ENCODE peak calls at places on chromosomes 2 and 18, in five cellular contexts. K is A549, U is right lobe of liver, J is uterus, M is sigmoid colon. F is an unnamed sample. For H3K4me1, the result is how much of the 10 kb centered on the place peaks cover.

GRCh38 chr2:159895258-159896209 is 97.5 kb upstream of the CD302 start:
- DNase-seq in U (no peak), J (no peak), K (no peak), M (no peak), F (no peak)

GRCh38 chr2:59249441-59250330 is 1008.6 kb upstream of the FANCL start:
- DNase-seq in K (no peak), U (no peak), M (no peak), J (no peak), F (no peak)

GRCh38 chr2:32865399-32866068 is 81.2 kb upstream of the LTBP1 start:
- DNase-seq in J (no peak), K (peak), M (no peak), U (no peak), F (no peak)

GRCh38 chr2:200399046-200399445 is 92.6 kb downstream of the SPATS2L start:
- DNase-seq in K (no peak), M (no peak), J (no peak), U (no peak), F (no peak)

GRCh38 chr18:46042571-46043123 is 29.4 kb downstream of the PSTPIP2 start:
- DNase-seq in J (no peak), U (no peak), M (no peak), K (no peak), F (no peak)

GRCh38 chr2:157587576-157587975 is 41.1 kb downstream of the ACVR1C start:
- DNase-seq in M (no peak), J (no peak), K (no peak), U (no peak), F (no peak)

GRCh38 chr2:229434131-229434530 is 163.0 kb upstream of the PID1 start:
- DNase-seq in K (no peak), U (no peak), J (no peak), M (no peak), F (no peak)

GRCh38 chr2:37317746-37318145 is 6.9 kb downstream of the PRKD3 start:
- DNase-seq in J (no peak), K (no peak), U (no peak), M (no peak), F (no peak)

GRCh38 chr2:45567288-45567963 is 43.6 kb downstream of the SRBD1 start:
- DNase-seq in K (no peak), J (no peak), U (no peak), M (no peak), F (no peak)

GRCh38 chr2:62920070-62920469 is 130.6 kb upstream of the OTX1 start:
- DNase-seq in J (no peak), K (no peak), M (no peak), U (no peak), F (no peak)

GRCh38 chr2:241878007-241878970 is 8.8 kb downstream of the RTP5 start:
- DNase-seq in U (no peak), J (peak), K (peak), M (peak), F (peak)

GRCh38 chr18:49447810-49448745 is 12.4 kb downstream of the DYM start:
- DNase-seq in M (no peak), K (peak), J (no peak), U (no peak), F (no peak)

GRCh38 chr2:138415891-138416494 is 85.6 kb upstream of the SPOPL start:
- DNase-seq in K (no peak), U (no peak), J (no peak), M (no peak), F (no peak)

GRCh38 chr2:113173563-113174368 is at the start of gene PSD4:
- DNase-seq in M (no peak), K (no peak), U (peak), J (no peak), F (peak)

GRCh38 chr2:157480182-157480961 is 36.5 kb upstream of the CYTIP start:
- DNase-seq in K (no peak), U (peak), M (no peak), J (no peak), F (peak)

GRCh38 chr2:131030478-131030971 is 62.7 kb downstream of the FAM168B start:
- DNase-seq in K (no peak), M (no peak), J (no peak), U (no peak), F (no peak)

GRCh38 chr18:64710105-64710861 is 561.4 kb upstream of the LINC00305 start:
- DNase-seq in J (no peak), K (no peak), M (no peak), U (no peak), F (no peak)

GRCh38 chr18:56000041-56000440 is 412.0 kb upstream of the TCF4 start:
- DNase-seq in M (no peak), K (no peak), J (no peak), U (no peak), F (no peak)

GRCh38 chr2:222635295-222635694 is 20.6 kb downstream of the FARSB start:
- DNase-seq in J (no peak), K (no peak), U (no peak), M (no peak), F (no peak)

GRCh38 chr2:211457325-211457724 is 900.9 kb downstream of the CPS1 start:
- DNase-seq in M (no peak), J (no peak), K (no peak), U (no peak), F (no peak)

GRCh38 chr2:48851161-48851560 is 95.6 kb upstream of the LHCGR start:
- DNase-seq in K (no peak), M (no peak), J (no peak), U (no peak), F (no peak)

GRCh38 chr2:50808694-50809093 is 223.2 kb downstream of the NRXN1 start:
- DNase-seq in M (no peak), U (no peak), K (no peak), J (no peak), F (no peak)

GRCh38 chr2:41414486-41415230 is 633.2 kb upstream of the PKDCC start:
- DNase-seq in M (no peak), J (no peak), K (peak), U (no peak), F (no peak)

GRCh38 chr18:54717673-54718435 is 110.4 kb upstream of the RAB27B start:
- DNase-seq in U (no peak), J (no peak), K (no peak), M (no peak), F (no peak)

GRCh38 chr2:172693037-172693436 is 42.6 kb upstream of the RAPGEF4 start:
- DNase-seq in U (no peak), M (peak), J (peak), K (peak), F (no peak)

GRCh38 chr18:47323158-47323557 is 71.7 kb upstream of the SKOR2 start:
- DNase-seq in U (no peak), K (no peak), M (no peak), J (no peak), F (no peak)

GRCh38 chr18:916562-916961 is 11.9 kb downstream of the ADCYAP1 start:
- DNase-seq in U (no peak), M (no peak), J (no peak), K (no peak), F (no peak)

GRCh38 chr18:924987-925386 is 20.3 kb downstream of the ADCYAP1 start:
- DNase-seq in U (no peak), J (no peak), M (no peak), K (no peak), F (no peak)

GRCh38 chr18:923144-923543 is 18.5 kb downstream of the ADCYAP1 start:
- DNase-seq in J (no peak), K (no peak), M (no peak), U (no peak), F (no peak)

GRCh38 chr18:919078-919477 is 14.4 kb downstream of the ADCYAP1 start:
- DNase-seq in K (no peak), U (no peak), J (no peak), M (no peak), F (no peak)
- TF ChIP-seq POLR2A in K (no peak), U (no peak), J (no peak), M (no peak), F (no peak)

GRCh38 chr18:10293966-10294365 is 160.5 kb upstream of the APCDD1 start:
- DNase-seq in J (no peak), U (no peak), M (no peak), K (no peak), F (no peak)
- H3K4me1 ChIP-seq in J (under half), U (under half), M (under half), K (under half), F (under half)

GRCh38 chr2:189579585-189579984 is 1.0 kb downstream of the SLC40A1 start:
- DNase-seq in U (no peak), J (peak), K (no peak), M (no peak), F (no peak)

GRCh38 chr2:189580267-189580661 is 322 bp downstream of the SLC40A1 start:
- DNase-seq in M (peak), U (peak), J (peak), K (no peak), F (peak)

GRCh38 chr2:189580662-189581353 is at the start of gene SLC40A1:
- DNase-seq in K (peak), M (peak), U (peak), J (peak), F (peak)

GRCh38 chr2:189582140-189582825 is 1.7 kb upstream of the SLC40A1 start:
- DNase-seq in U (no peak), J (no peak), M (no peak), K (no peak), F (no peak)

GRCh38 chr2:189581354-189582139 is 961 bp upstream of the SLC40A1 start:
- DNase-seq in K (no peak), J (peak), U (peak), M (peak), F (peak)
- TF ChIP-seq POLR2A in K (no peak), J (no peak), U (no peak), M (no peak), F (no peak)

GRCh38 chr2:106158871-106159270 is 35.2 kb downstream of the UXS1 start:
- DNase-seq in U (no peak), J (no peak), K (no peak), M (no peak), F (no peak)

GRCh38 chr2:106157416-106157815 is 36.7 kb downstream of the UXS1 start:
- DNase-seq in J (no peak), M (no peak), K (no peak), U (no peak), F (no peak)

GRCh38 chr2:106153781-106154180 is 40.3 kb downstream of the UXS1 start:
- DNase-seq in U (no peak), M (no peak), J (no peak), K (no peak), F (no peak)

GRCh38 chr2:106158131-106158530 is 36.0 kb downstream of the UXS1 start:
- DNase-seq in J (no peak), U (no peak), K (no peak), M (no peak), F (no peak)

DNA sequence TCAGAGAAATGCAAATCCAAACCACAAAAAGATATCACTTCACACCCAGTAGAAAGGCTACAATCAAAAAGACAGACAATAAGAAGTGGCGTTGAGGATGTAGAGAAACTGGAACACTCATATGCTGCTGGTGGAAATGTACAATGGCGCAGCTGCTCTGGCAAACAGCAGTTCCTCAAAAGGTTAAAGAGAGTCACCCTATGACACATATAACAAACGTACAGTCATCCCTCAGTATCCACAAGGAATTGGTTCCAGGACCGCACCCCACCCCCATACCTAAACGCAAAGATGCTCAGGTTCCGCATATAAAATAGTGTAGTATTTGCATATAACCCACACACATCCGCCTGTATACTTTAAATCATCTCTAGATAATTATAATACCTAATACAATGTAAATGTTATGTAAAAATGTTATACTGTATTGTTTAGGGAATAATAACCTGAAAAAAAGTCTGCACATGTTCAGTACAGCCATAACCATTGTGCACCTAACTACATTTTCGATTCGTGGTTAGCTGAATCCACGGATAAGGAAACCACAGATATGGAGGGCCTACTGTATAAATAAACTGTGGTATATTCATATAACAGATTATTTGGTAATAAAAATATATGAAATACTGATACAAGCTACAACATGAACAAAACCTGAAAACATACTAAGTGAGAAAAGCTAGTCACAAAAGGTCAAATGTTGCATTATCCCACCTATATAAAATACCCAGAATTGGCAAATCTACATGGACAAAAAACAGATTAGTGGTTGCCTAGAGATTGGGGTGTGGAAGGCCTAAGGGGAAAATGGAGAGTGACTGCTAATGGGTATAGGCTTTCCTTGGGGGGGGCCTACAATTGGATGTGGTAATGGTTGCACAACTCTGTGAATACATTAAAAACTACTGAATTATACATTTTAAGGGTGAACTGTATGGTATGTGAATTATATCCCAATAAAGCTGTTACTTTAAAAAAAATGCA is 37.5 kb downstream of the UXS1 start:
- DNase-seq in J (no peak), U (no peak), M (no peak), K (no peak), F (no peak)
- H3K4me1 ChIP-seq in J (under half), U (under half), M (under half), K (under half), F (under half)

GRCh38 chr2:12035029-12035720 is 288.7 kb downstream of the LPIN1 start:
- DNase-seq in M (no peak), J (no peak), U (no peak), K (no peak), F (no peak)
- TF ChIP-seq POLR2A in M (no peak), J (no peak), U (no peak), K (no peak), F (no peak)